ENCODE peak calls at places on chromosomes 7 and 10, in seven cellular contexts. Z, R, I, X, J, N and W are unnamed samples.

GRCh38 chr10:110625951-110626855 is 17.9 kb upstream of the RBM20 start:
- DNase-seq in N (no peak), J (no peak), I (no peak), Z (no peak), X (no peak), R (no peak), W (no peak)

GRCh38 chr10:110214380-110214826 is 7.0 kb downstream of the MXI1 start:
- DNase-seq in X (peak), N (no peak), I (no peak), Z (no peak), J (no peak), R (no peak), W (no peak)

GRCh38 chr10:92640110-92640509 is 47.2 kb downstream of the KIF11 start:
- DNase-seq in Z (no peak), I (peak), X (no peak), N (no peak), R (no peak), J (no peak), W (peak)

GRCh38 chr7:97002555-97003261 is 2.6 kb upstream of the DLX6 start:
- DNase-seq in X (no peak), J (no peak), N (no peak), Z (no peak), I (no peak), R (peak), W (no peak)

GRCh38 chr7:74587435-74588126 is 69.9 kb upstream of the GTF2I start:
- DNase-seq in I (no peak), X (peak), N (peak), J (no peak), R (peak), Z (no peak), W (no peak)

GRCh38 chr10:13036841-13037240 is 35.3 kb upstream of the CCDC3 start:
- DNase-seq in I (no peak), N (no peak), R (no peak), Z (no peak), X (no peak), J (no peak), W (no peak)

GRCh38 chr10:88515235-88515634 is 67.9 kb downstream of the RNLS start:
- DNase-seq in N (no peak), X (no peak), J (no peak), Z (no peak), R (no peak), I (no peak), W (no peak)

GRCh38 chr10:34889004-34889869 is 74.1 kb upstream of the PARD3 start:
- DNase-seq in I (no peak), Z (no peak), X (no peak), J (no peak), R (no peak), N (no peak), W (no peak)

GRCh38 chr7:45145881-45146280 is 11.7 kb upstream of the RAMP3 start:
- DNase-seq in I (no peak), Z (no peak), N (no peak), X (no peak), J (no peak), R (no peak), W (no peak)

GRCh38 chr10:86888585-86889381 is 68.6 kb downstream of the MMRN2 start:
- DNase-seq in N (peak), X (peak), R (no peak), Z (no peak), J (no peak), I (no peak), W (no peak)

GRCh38 chr7:32506266-32507054 is 11.2 kb downstream of the AVL9 start:
- DNase-seq in N (no peak), Z (peak), J (no peak), R (no peak), X (peak), I (peak), W (no peak)
- TF ChIP-seq JUND in N (no peak), Z (no peak), J (no peak), R (no peak), X (peak), I (peak), W (no peak)

DNA sequence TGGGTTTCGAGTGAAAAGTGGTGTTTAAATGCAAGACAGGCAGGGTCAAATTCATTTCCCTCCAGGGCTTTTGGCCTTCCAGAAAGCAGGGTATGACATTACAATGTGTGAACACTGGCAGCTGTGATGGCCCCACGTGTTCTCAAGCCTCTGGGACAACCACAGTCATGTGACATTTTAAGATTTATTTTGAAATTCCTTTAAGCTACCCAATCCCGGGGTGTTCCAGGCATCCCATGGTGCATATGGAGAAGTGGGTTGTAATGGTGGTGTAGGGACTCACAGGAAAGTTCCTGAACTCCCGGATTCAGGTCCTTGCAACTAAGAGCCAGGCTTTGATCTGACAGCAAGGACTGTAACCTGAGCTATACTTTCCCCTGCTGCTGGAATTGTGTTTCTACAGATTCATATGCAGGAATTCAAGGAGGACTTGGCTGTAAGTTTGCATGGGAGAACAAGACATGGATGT is 46.7 kb downstream of the INSYN2A start:
- DNase-seq in R (no peak), J (no peak), X (no peak), N (no peak), I (no peak), Z (no peak), W (no peak)
- TF ChIP-seq JUND in R (no peak), J (no peak), X (no peak), N (no peak), I (no peak), Z (no peak), W (no peak)

GRCh38 chr7:76356823-76357222 is 2.0 kb downstream of the YWHAG start:
- DNase-seq in N (no peak), Z (no peak), J (no peak), I (no peak), X (peak), R (peak), W (peak)

GRCh38 chr7:76359111-76359986 is 558 bp upstream of the YWHAG start:
- DNase-seq in J (peak), I (peak), N (peak), R (peak), Z (peak), X (peak), W (peak)

GRCh38 chr7:76357379-76358052 is 1.3 kb downstream of the YWHAG start:
- DNase-seq in I (no peak), J (no peak), X (peak), N (no peak), R (no peak), Z (no peak), W (no peak)

GRCh38 chr7:76358053-76358477 is 726 bp downstream of the YWHAG start:
- DNase-seq in I (no peak), N (no peak), Z (no peak), X (peak), J (no peak), R (peak), W (peak)

GRCh38 chr7:76358478-76359110 is at the start of gene YWHAG:
- DNase-seq in R (peak), N (no peak), I (peak), X (peak), J (no peak), Z (peak), W (peak)
- TF ChIP-seq JUND in R (no peak), N (no peak), I (no peak), X (peak), J (no peak), Z (no peak), W (no peak)

GRCh38 chr7:75762350-75762917 is 9.6 kb downstream of the CCL26 start:
- DNase-seq in J (no peak), Z (peak), N (peak), I (peak), R (peak), X (peak), W (peak)

GRCh38 chr7:75757298-75757676 is 14.7 kb downstream of the CCL26 start:
- DNase-seq in Z (no peak), N (no peak), I (no peak), J (no peak), R (no peak), X (no peak), W (no peak)

GRCh38 chr7:75757860-75758259 is 14.2 kb downstream of the CCL26 start:
- DNase-seq in X (peak), R (no peak), Z (no peak), J (no peak), I (no peak), N (no peak), W (no peak)

GRCh38 chr7:75758491-75758890 is 13.5 kb downstream of the CCL26 start:
- DNase-seq in X (no peak), R (no peak), I (no peak), J (no peak), Z (no peak), N (no peak), W (no peak)

GRCh38 chr7:75756340-75757297 is 15.4 kb downstream of the CCL26 start:
- DNase-seq in Z (peak), X (peak), I (peak), R (peak), J (no peak), N (no peak), W (peak)
- TF ChIP-seq JUND in Z (no peak), X (no peak), I (no peak), R (no peak), J (no peak), N (no peak), W (no peak)